ENCODE peak calls at places on chromosomes 16 and 17, in ten cellular contexts. One of them, this sample, is unnamed.
A peak's percentile ranks its signal among the peaks of the same experiment; 100 is the strongest.

GRCh38 chr17:3968886-3969524 is 4.8 kb upstream of the ATP2A3 start:
- DNase-seq in bronchial epithelial cell: no peak
- DNase-seq in GM18507: no peak
- DNase-seq in mesothelial cell of epicardium: no peak
- DNase-seq in stimulated activated CD8-positive, alpha-beta memory T cell treated with anti-CD3 and anti-CD28 coated beads, Interleukin-12 subunit alpha, Interleukin-12 subunit beta, amount 100 ng/mL, for 4 hours: no peak
- DNase-seq in CD4-positive, alpha-beta T cell: no peak
- DNase-seq in astrocyte: no peak
- DNase-seq in non-pigmented ciliary epithelial cell: no peak
- DNase-seq in MCF 10A: no peak
- DNase-seq in AG08395: no peak
- DNase-seq in this sample: no peak

GRCh38 chr16:81752225-81752875 is 26.7 kb upstream of the PLCG2 start:
- DNase-seq in MCF 10A: no peak
- DNase-seq in stimulated activated CD8-positive, alpha-beta memory T cell treated with anti-CD3 and anti-CD28 coated beads, Interleukin-12 subunit alpha, Interleukin-12 subunit beta, amount 100 ng/mL, for 4 hours: no peak
- DNase-seq in AG08395: peak; percentile 40
- DNase-seq in mesothelial cell of epicardium: no peak
- DNase-seq in CD4-positive, alpha-beta T cell: no peak
- DNase-seq in bronchial epithelial cell: no peak
- DNase-seq in astrocyte: no peak
- DNase-seq in non-pigmented ciliary epithelial cell: no peak
- DNase-seq in GM18507: no peak
- DNase-seq in this sample: peak; percentile 93

GRCh38 chr17:70905796-70906195 is 736.5 kb downstream of the KCNJ2 start:
- DNase-seq in CD4-positive, alpha-beta T cell: no peak
- DNase-seq in stimulated activated CD8-positive, alpha-beta memory T cell treated with anti-CD3 and anti-CD28 coated beads, Interleukin-12 subunit alpha, Interleukin-12 subunit beta, amount 100 ng/mL, for 4 hours: no peak
- DNase-seq in MCF 10A: peak; percentile 92
- DNase-seq in mesothelial cell of epicardium: no peak
- DNase-seq in AG08395: peak; percentile 89
- DNase-seq in GM18507: no peak
- DNase-seq in bronchial epithelial cell: peak; percentile 87
- DNase-seq in astrocyte: peak; percentile 100
- DNase-seq in non-pigmented ciliary epithelial cell: peak; percentile 100
- DNase-seq in this sample: no peak

GRCh38 chr16:65534121-65534528 is 412.3 kb upstream of the CDH11 start:
- DNase-seq in astrocyte: peak; percentile 51
- DNase-seq in non-pigmented ciliary epithelial cell: no peak
- DNase-seq in stimulated activated CD8-positive, alpha-beta memory T cell treated with anti-CD3 and anti-CD28 coated beads, Interleukin-12 subunit alpha, Interleukin-12 subunit beta, amount 100 ng/mL, for 4 hours: no peak
- DNase-seq in mesothelial cell of epicardium: no peak
- DNase-seq in GM18507: no peak
- DNase-seq in AG08395: peak; percentile 40
- DNase-seq in CD4-positive, alpha-beta T cell: no peak
- DNase-seq in bronchial epithelial cell: peak; percentile 86
- DNase-seq in MCF 10A: peak; percentile 14
- DNase-seq in this sample: no peak

GRCh38 chr17:49742256-49742655 is 21.7 kb downstream of the FAM117A start:
- DNase-seq in AG08395: peak; percentile 20
- DNase-seq in non-pigmented ciliary epithelial cell: no peak
- DNase-seq in CD4-positive, alpha-beta T cell: no peak
- DNase-seq in mesothelial cell of epicardium: no peak
- DNase-seq in GM18507: no peak
- DNase-seq in bronchial epithelial cell: peak; percentile 20
- DNase-seq in stimulated activated CD8-positive, alpha-beta memory T cell treated with anti-CD3 and anti-CD28 coated beads, Interleukin-12 subunit alpha, Interleukin-12 subunit beta, amount 100 ng/mL, for 4 hours: no peak
- DNase-seq in MCF 10A: no peak
- DNase-seq in astrocyte: peak; percentile 25
- DNase-seq in this sample: peak; percentile 54

GRCh38 chr17:81002409-81003361 is 11.0 kb downstream of the CHMP6 start:
- DNase-seq in stimulated activated CD8-positive, alpha-beta memory T cell treated with anti-CD3 and anti-CD28 coated beads, Interleukin-12 subunit alpha, Interleukin-12 subunit beta, amount 100 ng/mL, for 4 hours: no peak
- DNase-seq in AG08395: peak; percentile 75
- DNase-seq in bronchial epithelial cell: peak; percentile 62
- DNase-seq in MCF 10A: peak; percentile 64
- DNase-seq in mesothelial cell of epicardium: no peak
- DNase-seq in non-pigmented ciliary epithelial cell: no peak
- DNase-seq in astrocyte: peak; percentile 51
- DNase-seq in CD4-positive, alpha-beta T cell: no peak
- DNase-seq in GM18507: no peak
- DNase-seq in this sample: no peak

GRCh38 chr17:75876938-75877751 is 1.2 kb downstream of the TRIM47 start:
- DNase-seq in astrocyte: peak; percentile 90
- DNase-seq in GM18507: no peak
- DNase-seq in CD4-positive, alpha-beta T cell: no peak
- DNase-seq in mesothelial cell of epicardium: no peak
- DNase-seq in stimulated activated CD8-positive, alpha-beta memory T cell treated with anti-CD3 and anti-CD28 coated beads, Interleukin-12 subunit alpha, Interleukin-12 subunit beta, amount 100 ng/mL, for 4 hours: no peak
- DNase-seq in AG08395: peak; percentile 91
- DNase-seq in MCF 10A: peak; percentile 98
- DNase-seq in non-pigmented ciliary epithelial cell: no peak
- DNase-seq in bronchial epithelial cell: peak; percentile 83
- DNase-seq in this sample: peak; percentile 45

GRCh38 chr17:18992454-18993130 is 12.0 kb downstream of the FAM83G start:
- DNase-seq in stimulated activated CD8-positive, alpha-beta memory T cell treated with anti-CD3 and anti-CD28 coated beads, Interleukin-12 subunit alpha, Interleukin-12 subunit beta, amount 100 ng/mL, for 4 hours: peak; percentile 16
- DNase-seq in MCF 10A: no peak
- DNase-seq in bronchial epithelial cell: no peak
- DNase-seq in astrocyte: no peak
- DNase-seq in mesothelial cell of epicardium: no peak
- DNase-seq in CD4-positive, alpha-beta T cell: peak; percentile 17
- DNase-seq in non-pigmented ciliary epithelial cell: no peak
- DNase-seq in GM18507: peak; percentile 26
- DNase-seq in AG08395: no peak
- DNase-seq in this sample: no peak

GRCh38 chr17:81342700-81343070 is 47.6 kb upstream of the SLC38A10 start:
- DNase-seq in astrocyte: no peak
- DNase-seq in AG08395: no peak
- DNase-seq in non-pigmented ciliary epithelial cell: no peak
- DNase-seq in bronchial epithelial cell: no peak
- DNase-seq in stimulated activated CD8-positive, alpha-beta memory T cell treated with anti-CD3 and anti-CD28 coated beads, Interleukin-12 subunit alpha, Interleukin-12 subunit beta, amount 100 ng/mL, for 4 hours: no peak
- DNase-seq in mesothelial cell of epicardium: no peak
- DNase-seq in MCF 10A: no peak
- DNase-seq in GM18507: no peak
- DNase-seq in CD4-positive, alpha-beta T cell: no peak
- DNase-seq in this sample: no peak

GRCh38 chr17:50817142-50817751 is 18.1 kb upstream of the WFIKKN2 start:
- DNase-seq in CD4-positive, alpha-beta T cell: peak; percentile 48
- DNase-seq in bronchial epithelial cell: no peak
- DNase-seq in non-pigmented ciliary epithelial cell: no peak
- DNase-seq in stimulated activated CD8-positive, alpha-beta memory T cell treated with anti-CD3 and anti-CD28 coated beads, Interleukin-12 subunit alpha, Interleukin-12 subunit beta, amount 100 ng/mL, for 4 hours: peak; percentile 24
- DNase-seq in MCF 10A: peak; percentile 26
- DNase-seq in mesothelial cell of epicardium: no peak
- DNase-seq in astrocyte: no peak
- DNase-seq in GM18507: no peak
- DNase-seq in AG08395: peak; percentile 48
- DNase-seq in this sample: peak; percentile 59

GRCh38 chr17:2693561-2694380 is 17.8 kb downstream of the CLUH start:
- DNase-seq in bronchial epithelial cell: no peak
- DNase-seq in AG08395: no peak
- DNase-seq in astrocyte: no peak
- DNase-seq in non-pigmented ciliary epithelial cell: no peak
- DNase-seq in MCF 10A: no peak
- DNase-seq in GM18507: no peak
- DNase-seq in mesothelial cell of epicardium: no peak
- DNase-seq in CD4-positive, alpha-beta T cell: no peak
- DNase-seq in stimulated activated CD8-positive, alpha-beta memory T cell treated with anti-CD3 and anti-CD28 coated beads, Interleukin-12 subunit alpha, Interleukin-12 subunit beta, amount 100 ng/mL, for 4 hours: no peak
- DNase-seq in this sample: no peak

GRCh38 chr16:58563235-58563634 is 47.9 kb downstream of the SETD6 start:
- DNase-seq in stimulated activated CD8-positive, alpha-beta memory T cell treated with anti-CD3 and anti-CD28 coated beads, Interleukin-12 subunit alpha, Interleukin-12 subunit beta, amount 100 ng/mL, for 4 hours: no peak
- DNase-seq in AG08395: peak; percentile 50
- DNase-seq in mesothelial cell of epicardium: no peak
- DNase-seq in GM18507: no peak
- DNase-seq in non-pigmented ciliary epithelial cell: peak; percentile 48
- DNase-seq in CD4-positive, alpha-beta T cell: no peak
- DNase-seq in astrocyte: peak; percentile 74
- DNase-seq in bronchial epithelial cell: peak; percentile 79
- DNase-seq in MCF 10A: peak; percentile 70
- DNase-seq in this sample: no peak

GRCh38 chr16:57341441-57342303 is 16.9 kb upstream of the CCL22 start:
- DNase-seq in stimulated activated CD8-positive, alpha-beta memory T cell treated with anti-CD3 and anti-CD28 coated beads, Interleukin-12 subunit alpha, Interleukin-12 subunit beta, amount 100 ng/mL, for 4 hours: no peak
- DNase-seq in AG08395: peak; percentile 88
- DNase-seq in bronchial epithelial cell: peak; percentile 100
- DNase-seq in astrocyte: peak; percentile 95
- DNase-seq in GM18507: no peak
- DNase-seq in CD4-positive, alpha-beta T cell: no peak
- DNase-seq in MCF 10A: peak; percentile 98
- DNase-seq in non-pigmented ciliary epithelial cell: peak; percentile 88
- DNase-seq in mesothelial cell of epicardium: no peak
- DNase-seq in this sample: no peak

GRCh38 chr16:72946474-72947194 is 101.3 kb downstream of the ZFHX3 start:
- DNase-seq in astrocyte: peak; percentile 46
- DNase-seq in stimulated activated CD8-positive, alpha-beta memory T cell treated with anti-CD3 and anti-CD28 coated beads, Interleukin-12 subunit alpha, Interleukin-12 subunit beta, amount 100 ng/mL, for 4 hours: no peak
- DNase-seq in non-pigmented ciliary epithelial cell: no peak
- DNase-seq in MCF 10A: no peak
- DNase-seq in AG08395: no peak
- DNase-seq in CD4-positive, alpha-beta T cell: no peak
- DNase-seq in bronchial epithelial cell: no peak
- DNase-seq in mesothelial cell of epicardium: no peak
- DNase-seq in GM18507: no peak
- DNase-seq in this sample: no peak

GRCh38 chr17:35390663-35391062 is 17.2 kb upstream of the SLFN11 start:
- DNase-seq in non-pigmented ciliary epithelial cell: no peak
- DNase-seq in CD4-positive, alpha-beta T cell: no peak
- DNase-seq in stimulated activated CD8-positive, alpha-beta memory T cell treated with anti-CD3 and anti-CD28 coated beads, Interleukin-12 subunit alpha, Interleukin-12 subunit beta, amount 100 ng/mL, for 4 hours: no peak
- DNase-seq in AG08395: no peak
- DNase-seq in astrocyte: no peak
- DNase-seq in bronchial epithelial cell: peak; percentile 4
- DNase-seq in mesothelial cell of epicardium: no peak
- DNase-seq in GM18507: no peak
- DNase-seq in MCF 10A: peak; percentile 41
- DNase-seq in this sample: no peak

GRCh38 chr17:39939031-39939430 is 11.5 kb downstream of the LRRC3C start:
- DNase-seq in MCF 10A: no peak
- DNase-seq in CD4-positive, alpha-beta T cell: no peak
- DNase-seq in AG08395: no peak
- DNase-seq in GM18507: no peak
- DNase-seq in astrocyte: no peak
- DNase-seq in non-pigmented ciliary epithelial cell: no peak
- DNase-seq in stimulated activated CD8-positive, alpha-beta memory T cell treated with anti-CD3 and anti-CD28 coated beads, Interleukin-12 subunit alpha, Interleukin-12 subunit beta, amount 100 ng/mL, for 4 hours: no peak
- DNase-seq in bronchial epithelial cell: no peak
- DNase-seq in mesothelial cell of epicardium: no peak
- DNase-seq in this sample: no peak

GRCh38 chr16:56408379-56409098 is 16.8 kb downstream of the AMFR start:
- DNase-seq in bronchial epithelial cell: peak; percentile 65
- DNase-seq in AG08395: no peak
- DNase-seq in MCF 10A: no peak
- DNase-seq in astrocyte: no peak
- DNase-seq in stimulated activated CD8-positive, alpha-beta memory T cell treated with anti-CD3 and anti-CD28 coated beads, Interleukin-12 subunit alpha, Interleukin-12 subunit beta, amount 100 ng/mL, for 4 hours: no peak
- DNase-seq in non-pigmented ciliary epithelial cell: no peak
- DNase-seq in CD4-positive, alpha-beta T cell: no peak
- DNase-seq in GM18507: no peak
- DNase-seq in mesothelial cell of epicardium: no peak
- DNase-seq in this sample: no peak

GRCh38 chr16:19841184-19841583 is 43.5 kb downstream of the GPRC5B start:
- DNase-seq in GM18507: no peak
- DNase-seq in CD4-positive, alpha-beta T cell: no peak
- DNase-seq in bronchial epithelial cell: no peak
- DNase-seq in astrocyte: no peak
- DNase-seq in MCF 10A: no peak
- DNase-seq in stimulated activated CD8-positive, alpha-beta memory T cell treated with anti-CD3 and anti-CD28 coated beads, Interleukin-12 subunit alpha, Interleukin-12 subunit beta, amount 100 ng/mL, for 4 hours: no peak
- DNase-seq in mesothelial cell of epicardium: no peak
- DNase-seq in AG08395: no peak
- DNase-seq in non-pigmented ciliary epithelial cell: no peak
- DNase-seq in this sample: no peak

GRCh38 chr17:15306406-15306970 is 34.9 kb downstream of the TEKT3 start:
- DNase-seq in non-pigmented ciliary epithelial cell: no peak
- DNase-seq in AG08395: no peak
- DNase-seq in mesothelial cell of epicardium: no peak
- DNase-seq in GM18507: no peak
- DNase-seq in bronchial epithelial cell: no peak
- DNase-seq in astrocyte: no peak
- DNase-seq in MCF 10A: no peak
- DNase-seq in stimulated activated CD8-positive, alpha-beta memory T cell treated with anti-CD3 and anti-CD28 coated beads, Interleukin-12 subunit alpha, Interleukin-12 subunit beta, amount 100 ng/mL, for 4 hours: no peak
- DNase-seq in CD4-positive, alpha-beta T cell: no peak
- DNase-seq in this sample: no peak

GRCh38 chr16:46972971-46973456 is 460 bp downstream of the DNAJA2 start:
- DNase-seq in CD4-positive, alpha-beta T cell: peak; percentile 19
- DNase-seq in MCF 10A: no peak
- DNase-seq in non-pigmented ciliary epithelial cell: no peak
- DNase-seq in stimulated activated CD8-positive, alpha-beta memory T cell treated with anti-CD3 and anti-CD28 coated beads, Interleukin-12 subunit alpha, Interleukin-12 subunit beta, amount 100 ng/mL, for 4 hours: peak; percentile 33
- DNase-seq in AG08395: peak; percentile 44
- DNase-seq in astrocyte: no peak
- DNase-seq in bronchial epithelial cell: peak; percentile 3
- DNase-seq in mesothelial cell of epicardium: no peak
- DNase-seq in GM18507: peak; percentile 26
- DNase-seq in this sample: no peak

GRCh38 chr17:10798332-10798749 is 5.6 kb downstream of the TMEM238L start:
- DNase-seq in GM18507: no peak
- DNase-seq in AG08395: no peak
- DNase-seq in MCF 10A: no peak
- DNase-seq in mesothelial cell of epicardium: no peak
- DNase-seq in non-pigmented ciliary epithelial cell: no peak
- DNase-seq in astrocyte: no peak
- DNase-seq in bronchial epithelial cell: no peak
- DNase-seq in CD4-positive, alpha-beta T cell: no peak
- DNase-seq in stimulated activated CD8-positive, alpha-beta memory T cell treated with anti-CD3 and anti-CD28 coated beads, Interleukin-12 subunit alpha, Interleukin-12 subunit beta, amount 100 ng/mL, for 4 hours: no peak
- DNase-seq in this sample: no peak

GRCh38 chr16:86061318-86061695 is 162.3 kb downstream of the IRF8 start:
- DNase-seq in bronchial epithelial cell: no peak
- DNase-seq in MCF 10A: no peak
- DNase-seq in GM18507: no peak
- DNase-seq in non-pigmented ciliary epithelial cell: no peak
- DNase-seq in stimulated activated CD8-positive, alpha-beta memory T cell treated with anti-CD3 and anti-CD28 coated beads, Interleukin-12 subunit alpha, Interleukin-12 subunit beta, amount 100 ng/mL, for 4 hours: no peak
- DNase-seq in mesothelial cell of epicardium: no peak
- DNase-seq in CD4-positive, alpha-beta T cell: no peak
- DNase-seq in AG08395: no peak
- DNase-seq in astrocyte: no peak
- DNase-seq in this sample: no peak

GRCh38 chr17:70527364-70527888 is 358.1 kb downstream of the KCNJ2 start:
- DNase-seq in astrocyte: peak; percentile 28
- DNase-seq in non-pigmented ciliary epithelial cell: no peak
- DNase-seq in MCF 10A: no peak
- DNase-seq in GM18507: no peak
- DNase-seq in AG08395: no peak
- DNase-seq in mesothelial cell of epicardium: no peak
- DNase-seq in CD4-positive, alpha-beta T cell: no peak
- DNase-seq in stimulated activated CD8-positive, alpha-beta memory T cell treated with anti-CD3 and anti-CD28 coated beads, Interleukin-12 subunit alpha, Interleukin-12 subunit beta, amount 100 ng/mL, for 4 hours: no peak
- DNase-seq in bronchial epithelial cell: no peak
- DNase-seq in this sample: no peak

GRCh38 chr16:15948532-15949209 is 745 bp upstream of the ABCC1 start:
- DNase-seq in astrocyte: no peak
- DNase-seq in bronchial epithelial cell: no peak
- DNase-seq in GM18507: no peak
- DNase-seq in mesothelial cell of epicardium: no peak
- DNase-seq in stimulated activated CD8-positive, alpha-beta memory T cell treated with anti-CD3 and anti-CD28 coated beads, Interleukin-12 subunit alpha, Interleukin-12 subunit beta, amount 100 ng/mL, for 4 hours: no peak
- DNase-seq in AG08395: no peak
- DNase-seq in MCF 10A: no peak
- DNase-seq in non-pigmented ciliary epithelial cell: no peak
- DNase-seq in CD4-positive, alpha-beta T cell: no peak
- DNase-seq in this sample: peak; percentile 56

GRCh38 chr17:49739662-49740271 is 24.2 kb downstream of the FAM117A start:
- DNase-seq in AG08395: no peak
- DNase-seq in stimulated activated CD8-positive, alpha-beta memory T cell treated with anti-CD3 and anti-CD28 coated beads, Interleukin-12 subunit alpha, Interleukin-12 subunit beta, amount 100 ng/mL, for 4 hours: peak; percentile 80
- DNase-seq in astrocyte: no peak
- DNase-seq in non-pigmented ciliary epithelial cell: no peak
- DNase-seq in CD4-positive, alpha-beta T cell: peak; percentile 98
- DNase-seq in MCF 10A: peak; percentile 61
- DNase-seq in GM18507: no peak
- DNase-seq in bronchial epithelial cell: peak; percentile 49
- DNase-seq in mesothelial cell of epicardium: no peak
- DNase-seq in this sample: peak; percentile 98

GRCh38 chr17:1264196-1264595 is 6.0 kb upstream of the BHLHA9 start:
- DNase-seq in CD4-positive, alpha-beta T cell: no peak
- DNase-seq in GM18507: no peak
- DNase-seq in stimulated activated CD8-positive, alpha-beta memory T cell treated with anti-CD3 and anti-CD28 coated beads, Interleukin-12 subunit alpha, Interleukin-12 subunit beta, amount 100 ng/mL, for 4 hours: no peak
- DNase-seq in AG08395: no peak
- DNase-seq in non-pigmented ciliary epithelial cell: no peak
- DNase-seq in bronchial epithelial cell: no peak
- DNase-seq in mesothelial cell of epicardium: no peak
- DNase-seq in MCF 10A: no peak
- DNase-seq in astrocyte: no peak
- DNase-seq in this sample: no peak

GRCh38 chr17:19346351-19347255 is 15.9 kb downstream of the B9D1 start:
- DNase-seq in AG08395: peak; percentile 86
- DNase-seq in bronchial epithelial cell: peak; percentile 53
- DNase-seq in astrocyte: peak; percentile 94
- DNase-seq in stimulated activated CD8-positive, alpha-beta memory T cell treated with anti-CD3 and anti-CD28 coated beads, Interleukin-12 subunit alpha, Interleukin-12 subunit beta, amount 100 ng/mL, for 4 hours: no peak
- DNase-seq in mesothelial cell of epicardium: no peak
- DNase-seq in CD4-positive, alpha-beta T cell: no peak
- DNase-seq in GM18507: no peak
- DNase-seq in non-pigmented ciliary epithelial cell: peak; percentile 68
- DNase-seq in MCF 10A: peak; percentile 70
- DNase-seq in this sample: peak; percentile 46

GRCh38 chr16:50830698-50831097 is 88.8 kb downstream of the CYLD start:
- DNase-seq in non-pigmented ciliary epithelial cell: no peak
- DNase-seq in stimulated activated CD8-positive, alpha-beta memory T cell treated with anti-CD3 and anti-CD28 coated beads, Interleukin-12 subunit alpha, Interleukin-12 subunit beta, amount 100 ng/mL, for 4 hours: no peak
- DNase-seq in mesothelial cell of epicardium: no peak
- DNase-seq in AG08395: no peak
- DNase-seq in CD4-positive, alpha-beta T cell: no peak
- DNase-seq in GM18507: no peak
- DNase-seq in bronchial epithelial cell: peak; percentile 79
- DNase-seq in MCF 10A: peak; percentile 40
- DNase-seq in astrocyte: no peak
- DNase-seq in this sample: no peak